ENCODE peak calls at places on chromosome 10, in ten cellular contexts. R is CD8-positive, alpha-beta memory T cell; T is BE2C; B is mammary epithelial cell; K is hepatic stellate cell; U is NCI-H524; J is activated effector memory CD4-positive, alpha-beta T cell treated with anti-CD3 and anti-CD28 coated beads, Interleukin-2, amount 50 U/mL, for 16 hours; I is endothelial cell; A is psoas muscle; N is WTC11. F is an unnamed sample.
A peak's percentile ranks its signal among the peaks of the same experiment; 100 is the strongest.

GRCh38 chr10:73061743-73062142 is 34.9 kb downstream of the P4HA1 start:
- DNase-seq in K (no peak), N (no peak), A (no peak), B (no peak), T (no peak), J (no peak), U (no peak), I (no peak), R (no peak), F (no peak)

GRCh38 chr10:74213571-74214162 is 62.6 kb downstream of the ADK start:
- DNase-seq in R (peak; percentile 22), A (no peak), T (peak; percentile 49), B (no peak), U (no peak), N (peak; percentile 47), J (peak; percentile 78), I (peak; percentile 24), K (peak; percentile 51), F (no peak)

GRCh38 chr10:77458986-77459590 is 178.5 kb downstream of the KCNMA1 start:
- DNase-seq in T (peak; percentile 30), A (no peak), R (no peak), I (no peak), N (no peak), B (no peak), K (peak; percentile 84), U (no peak), J (no peak), F (no peak)

GRCh38 chr10:112842832-112843360 is 107.2 kb upstream of the TCF7L2 start:
- DNase-seq in J (no peak), R (no peak), U (no peak), B (no peak), K (no peak), A (no peak), T (peak; percentile 36), I (no peak), N (no peak), F (no peak)

GRCh38 chr10:71747808-71748523 is 25.4 kb downstream of the VSIR start:
- DNase-seq in J (no peak), T (no peak), A (peak; percentile 60), B (no peak), N (no peak), I (peak; percentile 24), K (no peak), U (no peak), R (no peak), F (peak; percentile 82)

GRCh38 chr10:36494386-36494785 is 631.0 kb upstream of the ANKRD30A start:
- DNase-seq in A (no peak), U (no peak), I (no peak), B (peak; percentile 88), T (no peak), K (no peak), J (no peak), R (no peak), N (no peak), F (no peak)

GRCh38 chr10:97016728-97017473 is 168.9 kb downstream of the SLIT1 start:
- DNase-seq in J (peak; percentile 61), K (peak; percentile 44), T (no peak), B (no peak), R (no peak), N (no peak), A (no peak), I (no peak), U (no peak), F (peak; percentile 53)

GRCh38 chr10:60282771-60283353 is 106.8 kb downstream of the ANK3 start:
- DNase-seq in U (no peak), I (no peak), B (peak; percentile 58), R (no peak), J (no peak), N (no peak), K (no peak), T (no peak), A (no peak), F (no peak)

GRCh38 chr10:127345231-127345965 is 149.0 kb upstream of the INSYN2A start:
- DNase-seq in K (no peak), N (no peak), J (no peak), U (no peak), B (no peak), T (no peak), R (no peak), A (no peak), I (no peak), F (no peak)

GRCh38 chr10:62451606-62451965 is 77.4 kb downstream of the ZNF365 start:
- DNase-seq in R (no peak), T (no peak), N (no peak), J (no peak), I (no peak), K (no peak), A (no peak), B (peak; percentile 86), U (no peak), F (no peak)

F was measured in posterior vena cava.